ENCODE peak calls at places on chromosome 14, in eight cellular contexts. A, L, B, X, K, F, H and R are unnamed samples. For H3K36me3, the result is how much of the 10 kb centered on the place peaks cover.

GRCh38 chr14:68945585-68946289 is 33.4 kb downstream of the ACTN1 start:
- DNase-seq in A (peak), L (no peak), B (peak), X (no peak), K (no peak), F (no peak), H (no peak), R (peak)

GRCh38 chr14:61281186-61281676 is at the start of gene TMEM30B:
- DNase-seq in A (peak), L (no peak), B (peak), X (no peak), K (no peak), F (no peak), H (peak), R (no peak)

GRCh38 chr14:98582276-98582675 is 689.7 kb downstream of the BCL11B start:
- DNase-seq in A (no peak), L (no peak), B (no peak), X (no peak), K (no peak), F (no peak), H (no peak), R (no peak)

GRCh38 chr14:95872777-95873176 is 3.9 kb upstream of the TUNAR start:
- DNase-seq in A (no peak), L (no peak), B (no peak), X (no peak), K (no peak), F (no peak), H (no peak), R (no peak)

GRCh38 chr14:56995010-56995409 is 184.7 kb upstream of the OTX2 start:
- DNase-seq in A (no peak), L (no peak), B (no peak), X (no peak), K (no peak), F (no peak), H (no peak), R (no peak)

GRCh38 chr14:50366589-50366988 is 30.1 kb downstream of the CDKL1 start:
- DNase-seq in A (no peak), L (no peak), B (no peak), X (no peak), K (no peak), F (no peak), H (no peak), R (no peak)

GRCh38 chr14:68633131-68633991 is 159.5 kb downstream of the ZFP36L1 start:
- DNase-seq in A (no peak), L (peak), B (no peak), X (peak), K (peak), F (peak), H (no peak), R (peak)

GRCh38 chr14:65872536-65872935 is 460.0 kb downstream of the FUT8 start:
- DNase-seq in A (no peak), L (no peak), B (no peak), X (no peak), K (no peak), F (no peak), H (no peak), R (no peak)

GRCh38 chr14:37559386-37559785 is 35.7 kb downstream of the FOXA1 start:
- DNase-seq in A (no peak), L (no peak), B (no peak), X (no peak), K (no peak), F (no peak), H (no peak), R (no peak)

GRCh38 chr14:56341766-56342418 is 223.7 kb downstream of the PELI2 start:
- DNase-seq in A (no peak), L (no peak), B (no peak), X (no peak), K (no peak), F (no peak), H (no peak), R (no peak)

GRCh38 chr14:49206832-49207231 is 379.3 kb downstream of the RPS29 start:
- DNase-seq in A (no peak), L (no peak), B (no peak), X (no peak), K (no peak), F (no peak), H (no peak), R (no peak)

GRCh38 chr14:101823081-101823480 is 61.6 kb downstream of the PPP2R5C start:
- DNase-seq in A (no peak), L (no peak), B (no peak), X (no peak), K (no peak), F (no peak), H (no peak), R (no peak)

GRCh38 chr14:94368956-94369355 is 19.4 kb downstream of the SERPINA1 start:
- DNase-seq in A (no peak), L (no peak), B (no peak), X (no peak), K (no peak), F (no peak), H (no peak), R (no peak)

GRCh38 chr14:79465651-79466050 is 745.7 kb downstream of the DIO2 start:
- DNase-seq in A (no peak), L (no peak), B (no peak), X (no peak), K (no peak), F (no peak), H (no peak), R (no peak)

GRCh38 chr14:89176090-89176757 is 240.8 kb downstream of the FOXN3 start:
- DNase-seq in A (no peak), L (no peak), B (no peak), X (no peak), K (no peak), F (no peak), H (no peak), R (no peak)

GRCh38 chr14:73594491-73594890 is 2.8 kb downstream of the ACOT4 start:
- DNase-seq in A (no peak), L (no peak), B (no peak), X (no peak), K (no peak), F (no peak), H (no peak), R (no peak)

GRCh38 chr14:73589128-73589527 is 2.5 kb upstream of the ACOT4 start:
- DNase-seq in A (no peak), L (no peak), B (no peak), X (no peak), K (no peak), F (no peak), H (no peak), R (no peak)

GRCh38 chr14:73591690-73592448 is at the start of gene ACOT4:
- DNase-seq in A (peak), L (no peak), B (peak), X (no peak), K (no peak), F (peak), H (peak), R (peak)
- H3K4me3 ChIP-seq in A (peak), L (no peak), B (peak), X (peak), K (peak), F (peak), H (peak), R (peak)

GRCh38 chr14:72292689-72293024 is 360.4 kb downstream of the RGS6 start:
- DNase-seq in A (no peak), L (no peak), B (no peak), X (no peak), K (no peak), F (no peak), H (no peak), R (no peak)
- TF ChIP-seq CTCF in A (peak), L (peak), B (no peak), X (no peak), K (no peak), F (peak), H (no peak), R (peak)

DNA sequence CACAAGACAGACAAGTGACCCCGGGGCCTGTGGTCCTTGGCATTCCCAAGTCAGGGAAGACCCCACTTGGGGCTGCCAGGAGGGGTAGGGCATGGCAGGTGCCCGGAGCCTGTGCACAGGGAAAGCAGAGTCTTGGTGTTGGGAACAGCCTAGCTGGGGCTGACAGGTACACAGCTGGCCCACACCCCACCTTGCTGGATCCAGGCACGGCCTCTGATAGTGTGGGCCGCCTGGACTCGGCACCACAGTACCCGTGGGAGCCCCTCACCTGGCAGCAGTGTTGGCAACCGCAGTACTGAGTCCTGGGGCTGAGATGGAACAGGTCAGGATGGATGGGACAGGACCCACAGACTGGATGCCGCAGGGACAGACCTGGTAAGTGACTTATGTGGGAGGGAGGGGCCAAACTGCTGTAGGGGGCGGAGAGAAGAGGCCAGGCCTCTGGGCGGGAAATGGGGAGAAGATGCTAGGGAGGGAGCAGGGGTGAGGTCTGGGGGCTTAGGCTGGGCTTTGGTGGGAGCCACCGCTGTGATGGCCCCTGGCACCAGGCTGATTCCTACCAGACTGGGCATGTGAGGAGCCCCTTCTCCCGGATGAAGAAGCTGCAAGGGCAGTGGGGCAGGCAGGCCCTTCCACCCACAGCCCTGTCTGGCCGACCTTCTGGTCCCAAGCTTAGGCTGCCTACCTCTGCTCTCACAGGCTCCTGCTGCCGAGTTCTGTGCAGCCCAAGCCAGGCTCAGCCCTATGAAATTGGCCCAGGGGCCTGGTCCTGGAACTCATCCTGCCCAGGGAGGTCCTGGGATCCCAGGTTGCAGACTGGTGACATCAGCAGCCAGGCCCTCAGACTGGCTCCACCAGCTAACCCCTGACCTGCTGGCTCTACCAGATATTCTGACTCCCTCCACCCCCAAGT is at the start of gene TGM1:
- DNase-seq in A (peak), L (no peak), B (peak), X (no peak), K (peak), F (no peak), H (no peak), R (no peak)
- H3K36me3 ChIP-seq in A (under half), L (under half), B (under half), X (under half), K (under half), F (under half), H (under half), R (under half)

GRCh38 chr14:73788871-73789590 is 62.6 kb upstream of the PTGR2 start:
- DNase-seq in A (no peak), L (no peak), B (no peak), X (no peak), K (no peak), F (no peak), H (no peak), R (no peak)
- H3K4me3 ChIP-seq in A (no peak), L (peak), B (no peak), X (no peak), K (no peak), F (no peak), H (no peak), R (no peak)

GRCh38 chr14:91926131-91926890 is 21.2 kb downstream of the FBLN5 start:
- DNase-seq in A (no peak), L (no peak), B (no peak), X (no peak), K (no peak), F (no peak), H (no peak), R (no peak)

GRCh38 chr14:91927216-91927615 is 20.3 kb downstream of the FBLN5 start:
- DNase-seq in A (no peak), L (no peak), B (no peak), X (no peak), K (no peak), F (no peak), H (no peak), R (no peak)

GRCh38 chr14:91925727-91926121 is 21.8 kb downstream of the FBLN5 start:
- DNase-seq in A (no peak), L (no peak), B (no peak), X (no peak), K (no peak), F (no peak), H (no peak), R (no peak)

GRCh38 chr14:91927800-91928199 is 19.7 kb downstream of the FBLN5 start:
- DNase-seq in A (no peak), L (no peak), B (no peak), X (no peak), K (peak), F (no peak), H (no peak), R (no peak)

GRCh38 chr14:91924871-91925726 is 22.4 kb downstream of the FBLN5 start:
- DNase-seq in A (no peak), L (no peak), B (peak), X (no peak), K (peak), F (peak), H (no peak), R (no peak)
- TF ChIP-seq CTCF in A (no peak), L (no peak), B (no peak), X (no peak), K (no peak), F (no peak), H (no peak), R (no peak)